ENCODE peak calls at places on chromosomes 1 and 21, in six cellular contexts. O is AG04450; Z is ovary; J is heart right ventricle; I is CD8-positive, alpha-beta T cell; X is lower lobe of right lung. B is an unnamed sample.

GRCh38 chr1:217528271-217528670 is 102.6 kb downstream of the GPATCH2 start:
- DNase-seq in O (peak; percentile 30), Z (no peak), J (no peak), I (no peak), X (no peak), B (no peak)

GRCh38 chr1:68145418-68146126 is 86.8 kb downstream of the WLS start:
- DNase-seq in O (no peak), Z (peak; percentile 66), J (no peak), I (no peak), X (no peak), B (no peak)

GRCh38 chr1:222919478-222919865 is 104.6 kb downstream of the DISP1 start:
- DNase-seq in O (peak; percentile 48), Z (no peak), J (no peak), I (no peak), X (no peak), B (no peak)

GRCh38 chr1:201456499-201457309 is 12.3 kb downstream of the PHLDA3 start:
- DNase-seq in O (peak; percentile 88), Z (no peak), J (peak; percentile 59), I (no peak), X (peak; percentile 70), B (peak; percentile 80)

GRCh38 chr1:31005198-31005597 is 60.3 kb downstream of the PUM1 start:
- DNase-seq in O (no peak), Z (no peak), J (no peak), I (no peak), X (no peak), B (no peak)

GRCh38 chr1:64864018-64864945 is 102.1 kb downstream of the JAK1 start:
- DNase-seq in O (no peak), Z (no peak), J (peak; percentile 67), I (peak; percentile 68), X (peak; percentile 81), B (peak; percentile 81)

GRCh38 chr1:163442214-163442765 is 120.5 kb downstream of the NUF2 start:
- DNase-seq in O (no peak), Z (no peak), J (no peak), I (no peak), X (no peak), B (no peak)

GRCh38 chr1:213745451-213745850 is 242.3 kb upstream of the PROX1 start:
- DNase-seq in O (no peak), Z (no peak), J (no peak), I (no peak), X (no peak), B (no peak)

GRCh38 chr1:3018576-3018975 is 2.7 kb upstream of the ACTRT2 start:
- DNase-seq in O (no peak), Z (no peak), J (no peak), I (no peak), X (peak; percentile 39), B (peak; percentile 28)

GRCh38 chr21:45075606-45076244 is 1.3 kb downstream of the ADARB1 start:
- DNase-seq in O (no peak), Z (no peak), J (no peak), I (no peak), X (no peak), B (no peak)

GRCh38 chr1:221025391-221026355 is 146.4 kb downstream of the HLX start:
- DNase-seq in O (no peak), Z (no peak), J (no peak), I (no peak), X (no peak), B (no peak)

GRCh38 chr1:100530901-100531487 is 6.9 kb upstream of the GPR88 start:
- DNase-seq in O (peak; percentile 37), Z (no peak), J (peak; percentile 50), I (no peak), X (no peak), B (no peak)

GRCh38 chr1:213864007-213864406 is 123.8 kb upstream of the PROX1 start:
- DNase-seq in O (no peak), Z (no peak), J (no peak), I (no peak), X (no peak), B (no peak)

GRCh38 chr21:42630626-42631025 is 22.8 kb upstream of the PDE9A start:
- DNase-seq in O (no peak), Z (no peak), J (no peak), I (no peak), X (peak; percentile 21), B (no peak)
- H3K4me3 ChIP-seq in O (no peak overlapping the region), Z (no peak overlapping the region), J (no peak overlapping the region), I (no peak overlapping the region), X (no peak overlapping the region), B (no peak overlapping the region)

GRCh38 chr1:7541629-7542028 is 229.5 kb upstream of the VAMP3 start:
- DNase-seq in O (peak; percentile 59), Z (no peak), J (no peak), I (no peak), X (peak; percentile 30), B (peak; percentile 61)
- H3K4me3 ChIP-seq in O (no peak overlapping the region), Z (no peak overlapping the region), J (no peak overlapping the region), I (no peak overlapping the region), X (no peak overlapping the region), B (no peak overlapping the region)

DNA sequence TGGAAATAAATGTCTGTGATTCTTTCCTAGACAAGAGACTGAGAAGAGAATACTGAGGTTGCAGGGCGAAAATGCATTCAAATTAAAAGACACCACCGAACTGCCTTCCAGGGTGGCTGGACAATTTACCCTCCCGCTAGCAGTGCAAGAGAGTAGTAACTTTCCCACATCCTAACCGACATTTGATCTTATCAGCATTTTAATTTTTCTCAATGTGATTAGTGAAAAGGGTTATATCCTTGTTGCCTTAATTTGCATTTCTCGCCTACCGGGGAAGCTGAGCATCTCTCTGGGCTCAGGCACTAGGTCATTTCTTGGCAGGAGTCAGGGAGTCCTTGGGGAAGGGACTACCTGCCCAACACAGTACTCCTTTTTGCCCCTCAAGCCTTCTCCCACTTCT is 2.8 kb downstream of the TNFRSF8 start:
- DNase-seq in O (no peak), Z (no peak), J (no peak), I (no peak), X (no peak), B (no peak)
- H3K4me3 ChIP-seq in O (no peak overlapping the region), Z (no peak overlapping the region), J (no peak overlapping the region), I (no peak overlapping the region), X (no peak overlapping the region), B (no peak overlapping the region)

DNA sequence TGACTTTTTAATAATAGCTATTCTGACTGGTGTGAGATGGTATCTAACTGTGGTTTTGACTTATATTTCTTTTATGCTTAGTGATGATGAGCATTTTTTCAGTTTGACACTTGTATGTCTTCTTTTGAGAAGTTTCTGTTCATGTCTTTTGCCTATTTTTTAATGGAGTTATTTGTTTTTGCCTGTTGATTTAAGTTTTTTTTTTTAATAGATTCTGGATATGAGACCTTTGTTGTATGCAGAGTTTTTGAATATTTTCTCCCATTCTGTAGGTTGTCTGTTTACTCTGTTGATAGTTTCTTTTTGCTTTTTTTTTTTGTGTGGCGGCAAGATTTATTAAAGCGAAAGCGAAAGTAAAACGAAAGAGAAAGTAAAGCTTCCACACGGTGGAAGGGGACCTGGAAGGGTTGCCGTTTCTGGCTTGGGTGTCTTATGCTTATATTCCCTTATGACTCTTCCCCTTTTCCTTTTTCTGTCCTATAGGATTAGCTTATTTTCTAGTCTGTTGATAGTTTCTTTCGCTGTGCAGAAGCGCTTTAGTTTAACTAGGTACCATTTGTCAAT is 67.6 kb downstream of the TBX19 start:
- DNase-seq in O (no peak), Z (no peak), J (no peak), I (peak; percentile 24), X (no peak), B (no peak)
- H3K4me3 ChIP-seq in O (peak overlapping the region; percentile 34), Z (peak overlapping the region; percentile 35), J (peak overlapping the region; percentile 15), I (peak overlapping the region; percentile 52), X (peak overlapping the region; percentile 43), B (no peak overlapping the region)